ENCODE peak calls at places on chromosomes 12 and 14, in four cellular contexts. O is H1; M is CD4-positive, alpha-beta T cell; S is mesenchymal stem cell. R is an unnamed sample.

GRCh38 chr12:76883826-76884225 is 5.0 kb upstream of the CSRP2 start:
- DNase-seq in O (no peak), M (no peak), S (peak; percentile 55), R (no peak)

GRCh38 chr12:129002447-129002846 is 149.2 kb downstream of the GLT1D1 start:
- DNase-seq in O (no peak), M (no peak), S (no peak), R (no peak)

GRCh38 chr12:89883630-89884364 is 175.2 kb upstream of the ATP2B1 start:
- DNase-seq in O (no peak), M (no peak), S (no peak), R (no peak)

GRCh38 chr12:102010265-102010994 is 51.4 kb downstream of the WASHC3 start:
- DNase-seq in O (no peak), M (no peak), S (no peak), R (no peak)

GRCh38 chr12:53201170-53201541 is 5.9 kb downstream of the ITGB7 start:
- DNase-seq in O (no peak), M (no peak), S (peak; percentile 61), R (no peak)

GRCh38 chr14:45185110-45185814 is 49.5 kb downstream of the FANCM start:
- DNase-seq in O (no peak), M (no peak), S (no peak), R (no peak)

GRCh38 chr12:117188121-117188665 is 2.1 kb downstream of the FBXO21 start:
- DNase-seq in O (no peak), M (no peak), S (peak; percentile 22), R (no peak)

GRCh38 chr14:96051642-96052540 is 12.7 kb downstream of the C14orf132 start:
- DNase-seq in O (peak; percentile 58), M (no peak), S (no peak), R (no peak)

GRCh38 chr12:107973950-107974349 is 155.1 kb upstream of the WSCD2 start:
- DNase-seq in O (no peak), M (no peak), S (no peak), R (no peak)

GRCh38 chr12:123900898-123901376 is 71.7 kb downstream of the CCDC92 start:
- DNase-seq in O (peak; percentile 66), M (no peak), S (no peak), R (no peak)

GRCh38 chr12:70367268-70368141 is 1.4 kb downstream of the KCNMB4 start:
- DNase-seq in O (no peak), M (no peak), S (peak; percentile 18), R (no peak)
- H3K27ac ChIP-seq in O (no peak overlapping the region), M (peak overlapping the region; percentile 36), S (no peak overlapping the region), R (peak overlapping the region; percentile 84)

DNA sequence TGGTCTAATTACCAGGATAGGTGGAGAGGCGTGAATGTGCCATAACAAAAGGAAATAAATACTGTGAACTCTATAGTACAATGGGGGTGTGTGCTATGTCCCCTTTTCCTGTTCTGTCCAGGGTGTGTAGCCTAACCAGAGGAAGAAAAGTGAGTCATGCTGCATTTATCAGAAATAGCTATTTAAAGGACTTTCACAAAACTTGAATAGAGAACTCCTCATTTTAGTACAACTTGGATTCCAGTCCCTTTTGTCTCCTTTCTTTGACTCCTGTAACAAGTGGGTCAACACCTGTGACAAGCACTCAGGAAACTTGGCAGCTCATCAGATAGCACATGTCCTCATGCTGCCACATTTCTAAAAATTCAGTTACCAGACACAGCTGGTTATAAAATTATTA is 123.4 kb downstream of the CCDC91 start:
- DNase-seq in O (no peak), M (no peak), S (peak; percentile 31), R (no peak)
- H3K27ac ChIP-seq in O (no peak overlapping the region), M (no peak overlapping the region), S (no peak overlapping the region), R (no peak overlapping the region)

GRCh38 chr14:89000007-89000942 is 175.8 kb downstream of the TTC8 start:
- DNase-seq in O (no peak), M (no peak), S (peak; percentile 95), R (no peak)
- H3K27ac ChIP-seq in O (no peak overlapping the region), M (no peak overlapping the region), S (no peak overlapping the region), R (no peak overlapping the region)

GRCh38 chr14:64693766-64694165 is 10.5 kb upstream of the PLEKHG3 start:
- DNase-seq in O (no peak), M (no peak), S (no peak), R (no peak)
- H3K27ac ChIP-seq in O (no peak overlapping the region), M (no peak overlapping the region), S (no peak overlapping the region), R (peak overlapping the region; percentile 81)

GRCh38 chr12:13116971-13117370 is 13.5 kb upstream of the GSG1 start:
- DNase-seq in O (no peak), M (no peak), S (no peak), R (no peak)

GRCh38 chr12:13116259-13116658 is 12.8 kb upstream of the GSG1 start:
- DNase-seq in O (no peak), M (no peak), S (no peak), R (no peak)

GRCh38 chr12:13112968-13113367 is 9.5 kb upstream of the GSG1 start:
- DNase-seq in O (no peak), M (no peak), S (no peak), R (no peak)

GRCh38 chr12:13120431-13120830 is 17.0 kb upstream of the GSG1 start:
- DNase-seq in O (no peak), M (no peak), S (peak; percentile 34), R (no peak)

DNA sequence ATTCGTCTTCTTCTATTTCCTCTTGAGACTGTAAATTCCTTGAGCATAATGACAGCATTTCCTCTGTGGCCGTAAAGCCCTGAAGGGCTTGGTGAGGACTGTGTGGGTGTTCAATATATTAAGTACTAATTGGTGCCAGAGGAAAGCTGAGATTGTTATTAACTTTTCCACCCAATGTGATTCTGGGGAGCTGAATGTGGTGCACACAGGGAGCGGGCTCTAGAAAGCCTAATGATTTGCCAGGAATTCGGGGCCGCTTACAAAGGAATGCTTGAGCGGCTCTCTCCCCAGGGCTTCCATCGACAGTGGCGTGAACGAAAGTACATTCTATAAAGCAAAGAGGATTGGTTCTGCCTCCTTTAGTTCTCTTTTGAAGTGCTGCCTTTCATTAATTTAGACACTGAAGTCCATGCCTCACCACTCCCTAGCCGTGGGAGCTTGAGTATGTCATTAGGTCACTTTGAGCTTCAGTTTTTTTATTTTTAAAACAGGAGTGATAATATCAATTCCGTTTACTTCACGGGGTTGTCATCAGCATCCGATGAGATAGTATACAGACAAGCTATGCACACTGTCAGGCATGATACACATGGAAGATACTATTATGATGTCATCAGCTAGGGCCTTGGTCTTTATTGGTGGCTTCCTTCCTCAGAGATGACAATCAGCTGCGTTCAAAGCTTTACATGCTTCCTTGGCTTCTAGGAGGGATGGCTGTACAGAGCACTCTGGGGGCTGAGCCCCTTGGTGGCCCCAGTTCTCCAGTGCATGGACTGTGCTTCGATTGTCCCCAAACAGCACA is 11.0 kb upstream of the GSG1 start:
- DNase-seq in O (no peak), M (no peak), S (no peak), R (no peak)
- H3K27ac ChIP-seq in O (no peak overlapping the region), M (no peak overlapping the region), S (peak overlapping the region; percentile 46), R (no peak overlapping the region)

GRCh38 chr14:77206261-77206824 is 24.7 kb downstream of the TMEM63C start:
- DNase-seq in O (no peak), M (no peak), S (no peak), R (no peak)

GRCh38 chr14:77204457-77204796 is 22.8 kb downstream of the TMEM63C start:
- DNase-seq in O (no peak), M (no peak), S (no peak), R (no peak)

GRCh38 chr14:77205566-77205965 is 24.0 kb downstream of the TMEM63C start:
- DNase-seq in O (no peak), M (no peak), S (no peak), R (no peak)

GRCh38 chr14:77203611-77204456 is 22.2 kb downstream of the TMEM63C start:
- DNase-seq in O (no peak), M (no peak), S (no peak), R (peak; percentile 25)

DNA sequence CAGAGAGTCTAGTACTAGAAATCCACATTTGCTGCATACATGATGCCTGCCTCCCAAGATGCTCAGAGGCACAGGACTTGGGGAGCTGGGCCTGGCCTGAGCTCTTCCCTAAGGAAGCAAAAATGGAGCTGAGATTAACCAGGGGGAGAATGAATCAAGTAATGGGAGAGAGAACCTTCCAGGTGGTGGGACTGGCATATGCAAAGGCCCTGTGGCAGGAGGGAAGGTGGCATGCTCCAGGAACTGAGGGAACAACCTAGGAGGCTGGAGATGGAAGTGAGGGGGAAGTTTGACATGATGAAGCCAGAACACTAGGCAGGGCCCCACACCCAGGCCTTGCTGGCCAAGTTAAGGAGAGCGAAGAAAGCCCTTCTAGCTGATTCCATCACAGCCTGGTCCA is 23.3 kb downstream of the TMEM63C start:
- DNase-seq in O (no peak), M (no peak), S (no peak), R (no peak)
- H3K27ac ChIP-seq in O (no peak overlapping the region), M (no peak overlapping the region), S (no peak overlapping the region), R (no peak overlapping the region)

GRCh38 chr12:23795494-23795893 is 154.0 kb downstream of the SOX5 start:
- DNase-seq in O (no peak), M (no peak), S (no peak), R (no peak)
- H3K27ac ChIP-seq in O (no peak overlapping the region), M (no peak overlapping the region), S (no peak overlapping the region), R (no peak overlapping the region)

DNA sequence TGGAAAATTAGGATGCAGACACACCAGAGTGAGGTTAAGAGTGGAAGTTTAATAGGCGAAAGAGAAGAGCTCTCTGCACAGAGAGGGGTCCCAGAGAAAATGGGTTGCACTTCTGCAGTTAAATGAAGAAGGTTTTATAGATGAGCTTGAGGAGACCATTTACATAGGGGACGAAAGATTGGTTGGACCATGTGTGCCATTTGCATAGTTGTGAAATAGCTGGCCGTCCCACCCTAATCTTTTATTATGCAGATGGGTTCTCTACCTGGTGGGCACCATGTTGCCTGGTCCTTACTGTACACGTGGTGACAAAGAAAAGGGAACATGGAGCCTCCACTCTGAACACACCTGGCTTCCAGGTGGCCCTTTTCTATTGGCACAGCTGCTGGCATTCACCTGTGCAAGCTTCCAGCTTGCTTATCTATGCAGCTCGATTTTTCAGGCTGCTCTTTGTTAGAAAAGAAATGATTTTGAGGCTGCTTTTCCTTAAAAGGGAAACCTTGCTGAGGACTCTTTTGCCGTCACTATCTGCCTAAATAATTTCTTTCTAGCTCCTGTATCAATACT is 67.1 kb upstream of the SRSF5 start:
- DNase-seq in O (no peak), M (no peak), S (no peak), R (no peak)
- H3K27ac ChIP-seq in O (no peak overlapping the region), M (no peak overlapping the region), S (no peak overlapping the region), R (no peak overlapping the region)

DNA sequence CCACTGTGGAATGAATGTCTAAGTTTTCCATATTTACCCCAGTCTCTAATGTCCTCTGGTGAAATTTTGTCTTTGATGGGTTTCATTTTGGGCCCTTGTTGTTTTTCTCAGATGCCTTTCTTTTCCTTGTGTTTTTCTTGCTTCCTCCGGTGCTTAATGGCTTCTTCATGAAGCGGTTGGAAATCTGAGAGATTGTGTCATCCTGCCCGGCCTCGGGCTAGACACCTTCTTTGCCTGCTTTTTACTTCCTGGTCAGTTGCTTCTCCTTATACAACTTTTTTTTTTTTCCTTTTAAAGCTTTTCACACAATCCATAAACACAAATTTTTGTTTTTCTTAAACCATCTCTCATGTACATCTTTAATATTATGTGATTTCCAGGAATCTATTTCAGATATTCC is 7.1 kb downstream of the ETV6 start:
- DNase-seq in O (no peak), M (no peak), S (no peak), R (no peak)
- H3K27ac ChIP-seq in O (no peak overlapping the region), M (no peak overlapping the region), S (peak overlapping the region; percentile 60), R (no peak overlapping the region)

GRCh38 chr14:65478017-65478416 is 65.5 kb downstream of the FUT8 start:
- DNase-seq in O (no peak), M (no peak), S (no peak), R (no peak)
- H3K27ac ChIP-seq in O (no peak overlapping the region), M (no peak overlapping the region), S (no peak overlapping the region), R (no peak overlapping the region)